ENCODE peak calls at places on chromosomes 11 and 22, in eight cellular contexts. T is activated naive CD4-positive, alpha-beta T cell treated with Interleukin-2 at 50 U/mL for 16 hours; M is germinal center; U is heart left ventricle; D is stimulated activated CD4-positive, alpha-beta T cell treated with anti-CD3 and anti-CD28 coated beads, Interleukin-2, amount 100 ng/mL, for 48 hours; K is hypothalamus; N is hepatocyte; Y is esophagus squamous epithelium. I is an unnamed sample.

GRCh38 chr11:8309862-8310261 is 46.2 kb upstream of the LMO1 start:
- DNase-seq in T (no peak), M (no peak), Y (no peak), N (no peak), K (no peak), D (no peak), U (no peak), I (peak)

GRCh38 chr11:3001496-3001895 is 9.4 kb upstream of the NAP1L4 start:
- DNase-seq in N (no peak), M (no peak), U (peak), D (no peak), K (peak), T (no peak), Y (no peak), I (no peak)

GRCh38 chr11:9825895-9826294 is 162.0 kb downstream of the SWAP70 start:
- DNase-seq in M (no peak), K (no peak), Y (no peak), D (no peak), N (no peak), U (no peak), T (no peak), I (no peak)

GRCh38 chr22:26460202-26460601 is 23.4 kb downstream of the HPS4 start:
- DNase-seq in Y (no peak), K (no peak), D (no peak), U (no peak), N (no peak), T (no peak), M (no peak), I (no peak)

GRCh38 chr22:17754233-17754925 is 19.9 kb downstream of the BID start:
- DNase-seq in N (no peak), M (no peak), Y (no peak), D (no peak), K (no peak), T (no peak), U (peak), I (no peak)

GRCh38 chr11:12840871-12841516 is 166.8 kb downstream of the TEAD1 start:
- DNase-seq in U (no peak), N (no peak), Y (no peak), K (no peak), T (no peak), D (no peak), M (no peak), I (peak)

GRCh38 chr11:67448220-67448609 is 4.3 kb downstream of the GPR152 start:
- DNase-seq in K (no peak), D (no peak), M (no peak), U (no peak), T (no peak), N (no peak), Y (no peak), I (no peak)

GRCh38 chr11:828501-829115 is 889 bp downstream of the CRACR2B start:
- DNase-seq in D (no peak), M (no peak), N (no peak), U (no peak), T (no peak), Y (no peak), K (no peak), I (no peak)

GRCh38 chr11:287821-288327 is 1.1 kb upstream of the PGGHG start:
- DNase-seq in U (peak), D (no peak), T (peak), K (no peak), N (no peak), M (no peak), Y (no peak), I (peak)

GRCh38 chr11:122843281-122844150 is 5.2 kb downstream of the CRTAM start:
- DNase-seq in T (peak), M (peak), U (no peak), K (no peak), Y (no peak), N (peak), D (no peak), I (no peak)

GRCh38 chr11:66914505-66914904 is 43.7 kb downstream of the PC start:
- DNase-seq in T (no peak), K (no peak), U (no peak), N (no peak), Y (no peak), M (no peak), D (no peak), I (no peak)

GRCh38 chr11:61350336-61350735 is 11.3 kb downstream of the CYB561A3 start:
- DNase-seq in Y (no peak), T (no peak), U (peak), N (no peak), K (no peak), D (no peak), M (no peak), I (no peak)

GRCh38 chr11:22879615-22880014 is 19.3 kb upstream of the CCDC179 start:
- DNase-seq in U (no peak), T (no peak), K (no peak), M (no peak), Y (no peak), D (no peak), N (no peak), I (no peak)

GRCh38 chr11:72578991-72579815 is 95.0 kb downstream of the PDE2A start:
- DNase-seq in D (no peak), N (no peak), U (no peak), K (no peak), Y (no peak), M (no peak), T (no peak), I (no peak)

GRCh38 chr11:45654242-45654641 is 11.2 kb downstream of the CHST1 start:
- DNase-seq in K (no peak), T (no peak), Y (no peak), D (no peak), M (no peak), N (no peak), U (no peak), I (no peak)

GRCh38 chr22:26589845-26590524 is at the start of gene TPST2:
- DNase-seq in Y (no peak), T (peak), D (peak), U (peak), K (peak), M (peak), N (peak), I (peak)

GRCh38 chr22:37571992-37572373 is 7.9 kb downstream of the LGALS2 start:
- DNase-seq in Y (no peak), U (no peak), T (no peak), N (no peak), K (no peak), M (no peak), D (no peak), I (no peak)

GRCh38 chr11:63770763-63771162 is 2.2 kb upstream of the ZFTA start:
- DNase-seq in T (no peak), K (no peak), D (no peak), U (no peak), Y (no peak), M (no peak), N (no peak), I (no peak)

GRCh38 chr11:7019500-7020182 is 505 bp downstream of the ZNF214 start:
- DNase-seq in T (no peak), K (no peak), U (peak), D (no peak), M (peak), N (peak), Y (no peak), I (no peak)

GRCh38 chr11:65417221-65417701 is 5.3 kb upstream of the NEAT1 start:
- DNase-seq in U (peak), Y (no peak), T (peak), M (no peak), K (no peak), N (no peak), D (peak), I (peak)

GRCh38 chr11:36313073-36313472 is 17.0 kb downstream of the PRR5L start:
- DNase-seq in D (no peak), N (no peak), U (no peak), Y (no peak), K (no peak), M (no peak), T (no peak), I (no peak)

GRCh38 chr11:85746640-85747039 is 60.6 kb upstream of the CCDC89 start:
- DNase-seq in M (no peak), T (no peak), K (no peak), U (no peak), D (no peak), Y (no peak), N (no peak), I (no peak)

GRCh38 chr11:79413258-79413657 is 27.6 kb downstream of the TENM4 start:
- DNase-seq in K (no peak), Y (no peak), N (peak), U (peak), D (no peak), M (no peak), T (no peak), I (peak)

GRCh38 chr11:29934115-29934638 is 82.7 kb downstream of the KCNA4 start:
- DNase-seq in K (no peak), U (no peak), Y (no peak), M (no peak), N (no peak), D (no peak), T (no peak), I (no peak)

GRCh38 chr22:48520207-48520606 is 1307.5 kb downstream of the BRD1 start:
- DNase-seq in Y (no peak), U (no peak), M (no peak), D (no peak), N (no peak), K (no peak), T (no peak), I (no peak)

GRCh38 chr11:7977251-7977917 is 9.8 kb upstream of the EIF3F start:
- DNase-seq in M (no peak), N (no peak), T (no peak), U (no peak), K (no peak), D (no peak), Y (no peak), I (no peak)

GRCh38 chr11:65366340-65366773 is 11.8 kb downstream of the TIGD3 start:
- DNase-seq in K (no peak), M (peak), N (peak), T (no peak), D (no peak), Y (no peak), U (no peak), I (peak)

GRCh38 chr11:35280727-35281126 is 138.6 kb downstream of the SLC1A2 start:
- DNase-seq in T (no peak), N (no peak), M (no peak), D (no peak), U (peak), Y (no peak), K (no peak), I (no peak)

GRCh38 chr22:46088541-46089311 is 61.6 kb upstream of the PPARA start:
- DNase-seq in U (peak), Y (no peak), K (no peak), T (no peak), N (no peak), M (no peak), D (no peak), I (no peak)

GRCh38 chr11:77127969-77128691 is at the start of gene MYO7A:
- DNase-seq in Y (no peak), K (no peak), N (peak), U (peak), M (no peak), D (no peak), T (no peak), I (no peak)